ENCODE peak calls at places on chromosomes 13 and 19, in six cellular contexts. L, W, H, C, R and Y are unnamed samples.

GRCh38 chr19:4851551-4852290 is 15.7 kb downstream of the PLIN3 start:
- DNase-seq in L (no peak), W (peak), H (peak), C (peak), R (peak), Y (peak)

GRCh38 chr19:10078329-10078728 is 7.8 kb upstream of the SHFL start:
- DNase-seq in L (no peak), W (no peak), H (no peak), C (no peak), R (no peak), Y (no peak)

GRCh38 chr13:40550130-40550529 is 116.3 kb downstream of the FOXO1 start:
- DNase-seq in L (no peak), W (no peak), H (no peak), C (no peak), R (no peak), Y (no peak)

GRCh38 chr19:43467730-43468129 is 2.3 kb upstream of the LYPD3 start:
- DNase-seq in L (no peak), W (no peak), H (no peak), C (no peak), R (no peak), Y (no peak)

GRCh38 chr13:98775844-98776598 is 23.5 kb upstream of the SLC15A1 start:
- DNase-seq in L (no peak), W (no peak), H (peak), C (peak), R (no peak), Y (no peak)

GRCh38 chr13:33711441-33711840 is 106.5 kb upstream of the RFC3 start:
- DNase-seq in L (no peak), W (no peak), H (no peak), C (no peak), R (no peak), Y (no peak)

GRCh38 chr13:109159650-109160309 is 530.4 kb downstream of the MYO16 start:
- DNase-seq in L (no peak), W (no peak), H (no peak), C (no peak), R (no peak), Y (no peak)

GRCh38 chr13:59843040-59843439 is 320.7 kb downstream of the DIAPH3 start:
- DNase-seq in L (no peak), W (no peak), H (no peak), C (peak), R (no peak), Y (no peak)

GRCh38 chr13:38385152-38385891 is 35.7 kb downstream of the UFM1 start:
- DNase-seq in L (no peak), W (no peak), H (no peak), C (no peak), R (no peak), Y (no peak)

GRCh38 chr19:14078406-14078805 is 5.8 kb downstream of the MISP3 start:
- DNase-seq in L (no peak), W (no peak), H (no peak), C (no peak), R (no peak), Y (no peak)

GRCh38 chr19:38564981-38565685 is 52.6 kb downstream of the MAP4K1 start:
- DNase-seq in L (no peak), W (no peak), H (no peak), C (no peak), R (no peak), Y (no peak)

GRCh38 chr19:16062789-16063188 is 13.5 kb upstream of the TPM4 start:
- DNase-seq in L (no peak), W (no peak), H (peak), C (peak), R (peak), Y (peak)

GRCh38 chr19:7944177-7944761 is 803 bp upstream of the TIMM44 start:
- DNase-seq in L (peak), W (peak), H (peak), C (peak), R (peak), Y (peak)

GRCh38 chr13:76969488-76970365 is 21.4 kb downstream of the ACOD1 start:
- DNase-seq in L (no peak), W (no peak), H (peak), C (no peak), R (no peak), Y (no peak)

GRCh38 chr19:35644987-35645679 is 3.0 kb upstream of the COX6B1 start:
- DNase-seq in L (no peak), W (peak), H (peak), C (peak), R (peak), Y (peak)

GRCh38 chr13:97255515-97255999 is 33.4 kb downstream of the MBNL2 start:
- DNase-seq in L (no peak), W (no peak), H (no peak), C (no peak), R (no peak), Y (no peak)

GRCh38 chr19:2711175-2711936 is 8.9 kb upstream of the GNG7 start:
- DNase-seq in L (no peak), W (no peak), H (no peak), C (no peak), R (no peak), Y (no peak)

GRCh38 chr13:112828082-112828699 is 138.4 kb downstream of the ATP11A start:
- DNase-seq in L (no peak), W (no peak), H (no peak), C (no peak), R (no peak), Y (no peak)

GRCh38 chr19:44704982-44705381 is 6.0 kb downstream of the CEACAM16 start:
- DNase-seq in L (no peak), W (no peak), H (no peak), C (no peak), R (no peak), Y (no peak)

GRCh38 chr19:294819-295686 is 3.9 kb upstream of the PLPP2 start:
- DNase-seq in L (no peak), W (peak), H (peak), C (peak), R (peak), Y (peak)

GRCh38 chr19:41217741-41218140 is 1.3 kb upstream of the AXL start:
- DNase-seq in L (no peak), W (no peak), H (peak), C (no peak), R (no peak), Y (no peak)

GRCh38 chr13:112775791-112776279 is 86.0 kb downstream of the ATP11A start:
- DNase-seq in L (no peak), W (no peak), H (no peak), C (peak), R (no peak), Y (no peak)

GRCh38 chr13:51231456-51231855 is 9.3 kb downstream of the FAM124A start:
- DNase-seq in L (no peak), W (no peak), H (no peak), C (no peak), R (no peak), Y (no peak)

GRCh38 chr19:40705362-40705651 is 11.4 kb downstream of the COQ8B start:
- DNase-seq in L (no peak), W (no peak), H (no peak), C (no peak), R (no peak), Y (no peak)

GRCh38 chr13:83274679-83275078 is 607.6 kb downstream of the SLITRK1 start:
- DNase-seq in L (no peak), W (no peak), H (no peak), C (no peak), R (no peak), Y (no peak)

GRCh38 chr19:40416918-40417713 is 3.9 kb upstream of the PRX start:
- DNase-seq in L (no peak), W (no peak), H (no peak), C (no peak), R (no peak), Y (no peak)

GRCh38 chr13:90552702-90553101 is 794.8 kb upstream of the MIR17HG start:
- DNase-seq in L (no peak), W (no peak), H (no peak), C (no peak), R (peak), Y (no peak)

GRCh38 chr13:113122571-113123225 is at the start of gene F10:
- DNase-seq in L (no peak), W (no peak), H (peak), C (peak), R (no peak), Y (no peak)

GRCh38 chr13:111286162-111286561 is 34.3 kb upstream of the TEX29 start:
- DNase-seq in L (no peak), W (no peak), H (no peak), C (peak), R (no peak), Y (no peak)

GRCh38 chr19:45528744-45529453 is 21.6 kb downstream of the VASP start:
- DNase-seq in L (no peak), W (peak), H (peak), C (peak), R (peak), Y (no peak)

GRCh38 chr19:6509118-6509971 is 7.2 kb upstream of the TUBB4A start:
- DNase-seq in L (no peak), W (no peak), H (peak), C (no peak), R (no peak), Y (no peak)

GRCh38 chr19:4256563-4256962 is 9.7 kb downstream of the YJU2 start:
- DNase-seq in L (no peak), W (no peak), H (no peak), C (peak), R (no peak), Y (no peak)

GRCh38 chr13:39196957-39197644 is 158.8 kb downstream of the NHLRC3 start:
- DNase-seq in L (no peak), W (no peak), H (no peak), C (no peak), R (no peak), Y (no peak)

GRCh38 chr19:17333611-17334413 is 843 bp downstream of the ANO8 start:
- DNase-seq in L (no peak), W (no peak), H (peak), C (peak), R (no peak), Y (no peak)

GRCh38 chr19:57068921-57069697 is 50.7 kb upstream of the USP29 start:
- DNase-seq in L (no peak), W (no peak), H (no peak), C (peak), R (peak), Y (no peak)

GRCh38 chr19:48695743-48696352 is at the start of gene FUT2:
- DNase-seq in L (peak), W (no peak), H (no peak), C (peak), R (peak), Y (no peak)

GRCh38 chr13:99357920-99358319 is 50.7 kb upstream of the GPR183 start:
- DNase-seq in L (no peak), W (no peak), H (no peak), C (peak), R (no peak), Y (no peak)

GRCh38 chr13:44197791-44198770 is 175.5 kb upstream of the SERP2 start:
- DNase-seq in L (peak), W (no peak), H (no peak), C (no peak), R (peak), Y (no peak)